ENCODE peak calls at places on chromosomes 16 and 17, in four cellular contexts. W, Z, B and F are unnamed samples.

GRCh38 chr16:1125471-1125870 is 27.4 kb upstream of the CACNA1H start:
- DNase-seq in W (no peak), Z (peak), B (no peak), F (peak)

GRCh38 chr16:26665166-26665939 is 401.4 kb upstream of the C16orf82 start:
- DNase-seq in B (no peak), W (no peak), Z (no peak), F (no peak)

GRCh38 chr17:77882481-77883212 is 75.9 kb upstream of the TNRC6C start:
- DNase-seq in W (peak), Z (no peak), B (peak), F (no peak)

GRCh38 chr16:86087011-86087453 is 188.1 kb downstream of the IRF8 start:
- DNase-seq in Z (no peak), B (no peak), W (no peak), F (no peak)

GRCh38 chr17:57269598-57270255 is 13.4 kb downstream of the MSI2 start:
- DNase-seq in W (no peak), Z (no peak), B (no peak), F (no peak)

GRCh38 chr16:797120-797420 is 3.5 kb downstream of the GNG13 start:
- DNase-seq in Z (no peak), B (no peak), W (no peak), F (peak)

GRCh38 chr16:68760671-68761275 is 23.7 kb downstream of the CDH1 start:
- DNase-seq in W (no peak), Z (peak), B (peak), F (peak)

GRCh38 chr16:1019234-1019933 is 37.8 kb downstream of the SOX8 start:
- DNase-seq in Z (no peak), B (no peak), W (no peak), F (no peak)

GRCh38 chr17:47077576-47077975 is 98.5 kb upstream of the RPRML start:
- DNase-seq in W (no peak), Z (no peak), B (no peak), F (no peak)

GRCh38 chr17:65370669-65371126 is 190.8 kb downstream of the AXIN2 start:
- DNase-seq in W (peak), B (no peak), Z (no peak), F (no peak)

GRCh38 chr17:5769936-5770335 is 185.6 kb upstream of the NLRP1 start:
- DNase-seq in W (no peak), B (no peak), Z (no peak), F (no peak)

GRCh38 chr17:6498798-6499540 is 54.7 kb downstream of the PIMREG start:
- DNase-seq in W (no peak), B (no peak), Z (no peak), F (no peak)

GRCh38 chr17:75818326-75818885 is 25.8 kb downstream of the UNC13D start:
- DNase-seq in B (no peak), W (no peak), Z (no peak), F (no peak)

GRCh38 chr17:64784353-64784798 is 122.3 kb upstream of the SMURF2 start:
- DNase-seq in W (no peak), B (no peak), Z (no peak), F (no peak)

DNA sequence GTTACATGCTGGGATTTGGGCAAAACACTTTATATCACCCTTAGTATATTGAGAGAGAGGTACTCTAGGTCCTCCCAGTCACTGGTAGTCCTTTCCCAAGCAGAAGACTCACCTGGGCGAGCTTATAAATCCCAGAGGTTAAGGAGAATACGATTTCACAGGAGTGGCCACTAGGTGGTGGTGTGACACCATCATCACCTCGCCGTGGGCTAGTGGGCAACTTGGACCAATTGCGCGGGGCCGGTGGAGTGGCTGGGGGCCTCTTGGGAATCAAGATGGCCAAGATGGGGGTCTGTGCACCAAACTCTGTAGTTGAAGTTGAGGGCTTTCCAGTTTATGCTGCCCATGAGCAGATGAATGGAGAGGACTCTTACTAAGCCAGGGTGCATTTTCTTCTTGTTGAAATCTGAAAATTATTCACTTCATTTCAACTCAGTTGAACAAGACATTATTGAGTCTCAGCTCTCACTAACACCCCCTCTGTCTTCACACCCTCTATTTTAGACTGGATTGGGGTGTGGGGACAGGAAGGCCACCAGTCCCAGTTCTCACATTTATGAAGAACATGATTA is 38.2 kb upstream of the PIRT start:
- DNase-seq in B (no peak), W (peak), Z (peak), F (peak)
- TF ChIP-seq SPI1 in B (no peak), W (no peak), Z (no peak), F (no peak)

DNA sequence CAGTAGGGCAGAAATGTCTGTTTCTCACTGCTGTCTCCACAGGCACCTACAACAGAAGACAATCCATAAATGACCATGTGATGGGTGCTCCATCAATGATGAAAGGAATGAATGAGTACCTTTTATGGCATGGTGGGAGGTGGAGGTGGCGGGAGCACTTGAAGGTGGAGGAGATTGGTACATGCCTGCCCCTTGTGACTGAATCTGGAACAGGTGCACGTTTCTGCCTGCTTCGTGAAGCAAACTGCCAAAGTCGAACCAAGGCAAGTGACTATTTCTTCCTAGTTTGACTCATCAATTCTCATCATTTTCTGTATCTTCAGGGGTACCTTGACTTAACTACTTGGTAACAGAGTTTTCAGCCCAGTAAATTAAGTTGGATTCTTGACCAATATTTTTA is 25.4 kb downstream of the CDRT15 start:
- DNase-seq in Z (no peak), B (no peak), W (no peak), F (no peak)
- TF ChIP-seq SPI1 in Z (no peak), B (no peak), W (no peak), F (no peak)

GRCh38 chr16:28494141-28494851 is at the start of gene APOBR:
- DNase-seq in B (peak), Z (peak), W (peak), F (peak)

GRCh38 chr16:28495098-28495793 is 803 bp downstream of the APOBR start:
- DNase-seq in W (peak), B (no peak), Z (no peak), F (no peak)

GRCh38 chr16:28492511-28492910 is 637 bp upstream of the CLN3 start:
- DNase-seq in Z (no peak), W (no peak), B (no peak), F (no peak)

GRCh38 chr16:28491970-28492474 is at the start of gene CLN3:
- DNase-seq in B (peak), Z (peak), W (peak), F (peak)

DNA sequence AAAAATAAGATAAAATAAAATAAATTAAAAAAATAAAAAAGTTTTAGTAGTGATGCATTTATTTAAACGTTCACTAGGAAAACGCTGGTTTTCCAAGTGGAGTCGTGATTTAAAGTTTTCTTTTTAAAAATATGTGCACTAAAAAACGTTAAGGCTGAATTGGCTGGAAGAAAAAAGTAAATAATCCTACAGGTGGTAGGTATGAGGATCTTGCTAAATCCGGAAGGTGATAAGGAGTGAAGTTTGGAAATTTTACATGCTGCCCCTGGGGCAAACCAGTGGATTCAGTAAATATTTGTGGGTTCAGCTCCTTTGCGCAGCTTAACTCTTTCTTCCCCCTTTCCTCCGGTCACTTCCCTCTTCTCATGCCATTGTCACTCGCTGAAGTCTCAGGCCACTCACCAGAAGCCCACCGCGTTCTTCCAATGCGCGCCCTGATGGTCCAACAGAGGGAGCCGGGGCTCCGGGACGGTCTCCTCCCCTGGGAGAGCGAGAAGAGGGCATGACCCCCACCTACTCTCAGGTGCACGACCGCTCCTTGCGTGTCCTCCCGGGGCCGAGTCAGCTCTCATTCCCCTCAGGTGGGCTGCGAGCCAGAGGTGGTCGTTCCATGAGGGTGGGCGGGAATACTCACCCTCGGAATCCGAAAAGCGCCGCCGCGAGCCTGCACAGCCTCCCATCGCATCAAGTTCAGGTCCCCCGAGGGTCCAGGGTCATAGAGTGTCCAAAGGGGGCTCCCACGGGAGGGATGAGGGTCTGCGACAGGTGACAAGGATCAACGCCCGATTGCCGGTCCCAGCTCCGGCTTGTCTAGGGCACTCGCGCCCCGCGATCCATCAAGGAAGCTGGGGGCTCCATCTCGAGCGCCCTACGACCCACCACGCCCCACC is 549 bp downstream of the CLN3 start:
- DNase-seq in B (no peak), Z (no peak), W (peak), F (peak)
- TF ChIP-seq SPI1 in B (peak), Z (peak), W (peak), F (peak)

DNA sequence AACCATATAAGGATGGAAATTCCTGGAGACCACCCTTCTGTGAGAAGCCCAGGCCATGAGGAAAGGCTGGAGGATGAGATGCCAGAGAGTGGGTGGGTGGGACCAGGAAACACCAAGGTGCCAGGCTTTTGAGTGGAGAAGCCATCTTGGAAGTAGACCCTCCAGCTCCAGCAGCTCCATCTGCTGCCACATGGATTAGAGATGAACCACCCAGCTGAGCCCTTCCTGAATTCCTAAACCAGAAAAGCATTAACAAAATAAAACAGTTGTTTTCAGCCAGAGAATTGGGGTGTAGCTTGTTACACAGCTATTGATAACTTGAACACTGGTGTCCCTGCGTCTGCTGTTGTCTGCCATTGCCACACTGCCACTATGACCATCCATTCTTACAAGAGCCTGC is 6.3 kb upstream of the TMEM114 start:
- DNase-seq in Z (no peak), W (no peak), B (no peak), F (no peak)
- TF ChIP-seq SPI1 in Z (no peak), W (no peak), B (no peak), F (no peak)

GRCh38 chr17:59830007-59830630 is 62.6 kb downstream of the TUBD1 start:
- DNase-seq in Z (no peak), W (no peak), B (no peak), F (no peak)
- TF ChIP-seq SPI1 in Z (no peak), W (no peak), B (no peak), F (no peak)

DNA sequence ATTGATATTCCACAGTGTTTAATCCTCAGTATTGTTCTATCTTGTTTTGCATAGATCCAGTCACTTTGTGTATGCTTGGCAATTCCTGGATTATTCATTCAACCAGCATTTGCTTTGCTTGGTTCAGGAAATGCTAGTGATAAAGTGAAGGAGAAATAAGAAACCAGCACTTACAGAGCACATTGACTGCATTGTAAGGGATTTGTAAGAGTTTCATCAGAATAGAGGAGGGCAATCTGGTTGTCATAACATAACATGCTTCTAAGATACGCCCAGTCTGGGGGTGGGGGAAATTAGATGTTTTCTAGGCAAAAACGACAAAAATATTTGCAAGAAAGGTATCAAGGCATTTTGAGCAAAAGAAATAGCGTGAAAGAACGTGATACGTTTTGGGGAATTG is 40.4 kb downstream of the TNRC6A start:
- DNase-seq in Z (no peak), B (no peak), W (no peak), F (no peak)
- TF ChIP-seq SPI1 in Z (no peak), B (no peak), W (no peak), F (no peak)

GRCh38 chr17:51703364-51704341 is 443.3 kb downstream of the UTP18 start:
- DNase-seq in B (no peak), Z (no peak), W (no peak), F (no peak)
- TF ChIP-seq SPI1 in B (no peak), Z (no peak), W (no peak), F (no peak)

DNA sequence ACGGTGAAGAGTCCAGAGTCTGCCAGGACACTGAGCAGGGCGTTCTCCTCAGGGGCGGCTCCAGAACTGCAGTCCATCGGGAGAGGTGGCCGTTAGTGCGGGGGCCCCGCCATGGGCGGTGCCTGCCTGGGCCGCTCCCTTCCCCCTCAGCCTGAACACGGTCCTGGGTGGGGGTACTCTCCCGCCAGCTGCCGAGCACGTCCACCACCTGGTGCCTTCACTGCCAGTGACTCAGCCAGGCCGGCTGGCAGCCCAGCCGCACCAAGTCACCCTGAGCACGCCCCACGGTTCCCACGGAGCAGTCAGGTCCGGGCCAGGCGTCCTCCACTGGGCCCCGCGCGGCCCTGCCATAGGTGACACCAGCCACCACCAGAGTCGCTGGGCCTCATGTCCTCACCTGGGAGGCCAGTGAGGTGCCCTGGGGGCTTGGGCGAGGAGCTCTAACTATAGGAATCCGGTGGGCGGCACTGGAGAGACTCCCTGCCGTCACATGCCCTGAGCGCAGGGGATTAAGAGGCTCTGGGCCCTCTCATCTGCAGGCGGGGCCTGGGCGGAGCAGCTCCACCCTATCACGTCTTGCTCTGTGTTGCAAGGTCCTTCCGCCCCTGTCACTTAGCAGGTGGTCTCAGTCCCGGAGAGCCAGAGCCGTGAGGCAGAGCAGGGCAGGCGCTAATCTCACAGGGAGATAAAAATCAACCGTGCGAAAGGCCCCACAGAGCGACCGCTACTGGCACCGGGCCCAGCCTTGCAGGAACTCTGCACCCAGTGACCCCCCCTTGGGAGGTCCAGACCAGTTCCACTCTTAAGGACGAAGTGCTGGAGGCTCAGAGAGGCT is 14.3 kb downstream of the PIEZO1 start:
- DNase-seq in W (peak), B (no peak), Z (no peak), F (peak)
- TF ChIP-seq SPI1 in W (no peak), B (no peak), Z (no peak), F (no peak)